ENCODE peak calls at places on chromosomes 13 and 19, in seven cellular contexts. G is breast epithelium, F is uterus, A is Peyer's patch, X is body of pancreas, V is transverse colon, O is adrenal gland. J is an unnamed sample.

GRCh38 chr19:10269333-10270179 is 1.4 kb upstream of the ICAM1 start:
- DNase-seq in G (peak), F (peak), A (peak), X (peak), V (peak), O (peak), J (peak)

GRCh38 chr19:53503126-53503525 is 34.8 kb upstream of the ZNF331 start:
- DNase-seq in G (no peak), F (no peak), A (no peak), X (no peak), V (no peak), O (no peak), J (no peak)

GRCh38 chr13:64810701-64811258 is 2419.4 kb downstream of the PCDH9 start:
- DNase-seq in G (no peak), F (no peak), A (no peak), X (no peak), V (no peak), O (no peak), J (no peak)

GRCh38 chr19:12777217-12778019 is 2.1 kb upstream of the HOOK2 start:
- DNase-seq in G (peak), F (peak), A (peak), X (peak), V (peak), O (peak), J (peak)

GRCh38 chr19:40688294-40688693 is 2.2 kb downstream of the NUMBL start:
- DNase-seq in G (no peak), F (no peak), A (no peak), X (no peak), V (no peak), O (no peak), J (no peak)

GRCh38 chr13:102758842-102759241 is 14.7 kb downstream of the TEX30 start:
- DNase-seq in G (no peak), F (no peak), A (no peak), X (no peak), V (no peak), O (no peak), J (no peak)

GRCh38 chr19:33260628-33261418 is 35.2 kb upstream of the SLC7A10 start:
- DNase-seq in G (no peak), F (no peak), A (no peak), X (peak), V (no peak), O (no peak), J (no peak)

GRCh38 chr19:11578342-11579142 is 1.1 kb upstream of the ACP5 start:
- DNase-seq in G (peak), F (peak), A (peak), X (peak), V (peak), O (no peak), J (no peak)

GRCh38 chr13:74586839-74587238 is 452.6 kb upstream of the KLF12 start:
- DNase-seq in G (no peak), F (no peak), A (no peak), X (no peak), V (no peak), O (no peak), J (no peak)

GRCh38 chr19:36950335-36951119 is 34.4 kb downstream of the ZNF568 start:
- DNase-seq in G (no peak), F (no peak), A (no peak), X (no peak), V (no peak), O (no peak), J (no peak)

GRCh38 chr13:59914556-59914955 is 249.2 kb downstream of the DIAPH3 start:
- DNase-seq in G (no peak), F (no peak), A (no peak), X (no peak), V (no peak), O (no peak), J (no peak)

GRCh38 chr13:20053891-20054290 is 95.4 kb downstream of the ZMYM2 start:
- DNase-seq in G (no peak), F (no peak), A (no peak), X (no peak), V (no peak), O (no peak), J (no peak)

GRCh38 chr19:14472202-14472961 is 2.8 kb downstream of the PTGER1 start:
- DNase-seq in G (no peak), F (peak), A (peak), X (peak), V (peak), O (peak), J (peak)

GRCh38 chr13:32153056-32153455 is 121.5 kb downstream of the FRY start:
- DNase-seq in G (no peak), F (no peak), A (no peak), X (no peak), V (no peak), O (no peak), J (no peak)

DNA sequence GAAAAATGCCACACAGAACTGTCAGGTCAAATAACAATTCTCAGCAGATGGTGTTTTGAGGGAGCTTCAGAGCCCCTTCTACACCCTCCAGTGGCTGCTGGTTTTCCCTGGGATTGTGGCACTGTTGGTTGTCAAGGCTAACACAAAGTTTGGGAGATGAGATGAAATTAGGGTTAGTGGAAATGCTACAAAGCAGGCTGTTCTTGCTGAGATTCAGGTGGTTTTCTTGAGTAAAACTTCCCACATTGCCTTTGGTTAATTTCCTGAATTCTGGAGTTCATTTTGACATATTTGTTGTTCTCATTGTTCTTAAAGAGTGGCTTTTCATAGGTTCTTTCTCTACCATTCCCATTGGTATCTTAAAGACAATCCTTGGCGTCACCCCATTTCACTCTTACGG is 22.1 kb downstream of the MED4 start:
- DNase-seq in G (no peak), F (no peak), A (no peak), X (no peak), V (no peak), O (no peak), J (no peak)
- TF ChIP-seq POLR2A in G (no peak), F (no peak), A (no peak), X (no peak), V (no peak), O (no peak), J (no peak)

GRCh38 chr19:56369886-56370676 is 23.3 kb downstream of the ZNF582 start:
- DNase-seq in G (no peak), F (no peak), A (no peak), X (no peak), V (no peak), O (no peak), J (no peak)

GRCh38 chr19:56372281-56372680 is 21.1 kb downstream of the ZNF582 start:
- DNase-seq in G (no peak), F (no peak), A (no peak), X (no peak), V (no peak), O (no peak), J (no peak)

DNA sequence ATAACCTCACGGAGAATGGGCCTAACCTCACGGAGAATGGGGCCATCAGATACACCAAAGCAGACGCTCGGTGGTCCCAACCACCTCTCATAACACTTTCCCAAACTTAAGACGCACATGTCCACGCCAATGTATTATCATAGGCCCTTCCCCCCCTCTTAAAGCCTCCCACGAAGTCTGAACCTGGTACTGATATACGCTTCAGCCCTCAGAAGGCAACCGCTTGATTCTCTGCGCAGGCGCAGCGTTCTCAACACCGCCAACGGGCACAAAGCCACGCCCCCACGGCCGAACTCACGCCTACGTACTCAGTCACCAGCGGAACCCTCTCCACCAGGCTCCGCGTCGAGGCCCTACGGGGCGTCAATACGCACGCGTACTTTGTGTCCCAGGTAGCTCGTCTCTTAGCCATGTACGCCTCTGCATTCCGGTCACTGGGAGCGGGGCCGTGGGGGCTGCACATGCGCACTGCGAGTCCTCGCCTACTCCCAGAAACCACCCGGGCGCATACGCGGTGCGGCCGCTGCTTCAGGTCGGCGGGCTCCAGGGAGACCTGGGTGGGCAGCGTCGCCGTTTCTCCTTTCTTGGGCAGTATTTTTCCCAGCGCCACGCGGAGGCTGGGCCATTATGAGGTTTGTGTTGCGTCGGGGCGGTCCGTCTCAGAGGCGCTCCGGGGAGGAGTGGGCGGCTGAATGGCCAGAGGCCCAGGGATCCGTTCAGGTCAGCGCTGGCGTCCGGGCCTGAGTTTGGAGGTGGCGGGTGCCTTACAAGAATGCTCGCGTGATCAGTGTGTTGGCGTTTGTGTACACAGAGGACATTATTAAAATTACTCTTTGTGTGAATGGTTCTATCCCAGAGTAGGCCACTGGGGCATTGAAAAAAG is 25.3 kb downstream of the ZNF582 start:
- DNase-seq in G (peak), F (peak), A (peak), X (peak), V (peak), O (peak), J (peak)
- TF ChIP-seq POLR2A in G (no peak), F (no peak), A (no peak), X (peak), V (peak), O (peak), J (peak)

DNA sequence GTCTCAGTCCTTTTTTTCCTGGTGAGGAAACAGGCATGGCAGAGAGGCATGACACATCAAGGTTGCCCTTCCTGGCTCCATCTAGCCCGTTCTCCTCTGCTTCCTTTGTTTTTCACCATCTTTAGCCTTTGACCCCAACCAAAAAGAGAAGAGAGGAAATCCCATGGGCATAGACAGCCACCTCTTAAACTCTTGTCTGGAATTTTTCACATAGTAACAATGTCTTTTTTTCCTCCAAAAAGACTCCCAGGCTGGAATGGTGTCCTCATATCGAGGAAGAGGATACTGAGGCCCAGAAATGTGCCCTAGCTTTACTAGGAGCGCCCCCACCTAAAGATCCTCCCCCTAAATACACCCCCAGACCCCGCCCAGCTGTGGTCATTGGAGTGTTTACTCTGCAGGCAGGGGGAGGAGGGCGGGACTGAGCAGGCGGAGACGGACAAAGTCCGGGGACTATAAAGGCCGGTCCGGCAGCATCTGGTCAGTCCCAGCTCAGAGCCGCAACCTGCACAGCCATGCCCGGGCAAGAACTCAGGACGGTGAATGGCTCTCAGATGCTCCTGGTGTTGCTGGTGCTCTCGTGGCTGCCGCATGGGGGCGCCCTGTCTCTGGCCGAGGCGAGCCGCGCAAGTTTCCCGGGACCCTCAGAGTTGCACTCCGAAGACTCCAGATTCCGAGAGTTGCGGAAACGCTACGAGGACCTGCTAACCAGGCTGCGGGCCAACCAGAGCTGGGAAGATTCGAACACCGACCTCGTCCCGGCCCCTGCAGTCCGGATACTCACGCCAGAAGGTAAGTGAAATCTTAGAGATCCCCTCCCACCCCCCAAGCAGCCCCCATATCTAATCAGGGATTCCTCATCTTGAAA is at the start of gene GDF15:
- DNase-seq in G (no peak), F (peak), A (peak), X (peak), V (peak), O (peak), J (peak)
- TF ChIP-seq POLR2A in G (peak), F (no peak), A (peak), X (peak), V (peak), O (no peak), J (peak)

DNA sequence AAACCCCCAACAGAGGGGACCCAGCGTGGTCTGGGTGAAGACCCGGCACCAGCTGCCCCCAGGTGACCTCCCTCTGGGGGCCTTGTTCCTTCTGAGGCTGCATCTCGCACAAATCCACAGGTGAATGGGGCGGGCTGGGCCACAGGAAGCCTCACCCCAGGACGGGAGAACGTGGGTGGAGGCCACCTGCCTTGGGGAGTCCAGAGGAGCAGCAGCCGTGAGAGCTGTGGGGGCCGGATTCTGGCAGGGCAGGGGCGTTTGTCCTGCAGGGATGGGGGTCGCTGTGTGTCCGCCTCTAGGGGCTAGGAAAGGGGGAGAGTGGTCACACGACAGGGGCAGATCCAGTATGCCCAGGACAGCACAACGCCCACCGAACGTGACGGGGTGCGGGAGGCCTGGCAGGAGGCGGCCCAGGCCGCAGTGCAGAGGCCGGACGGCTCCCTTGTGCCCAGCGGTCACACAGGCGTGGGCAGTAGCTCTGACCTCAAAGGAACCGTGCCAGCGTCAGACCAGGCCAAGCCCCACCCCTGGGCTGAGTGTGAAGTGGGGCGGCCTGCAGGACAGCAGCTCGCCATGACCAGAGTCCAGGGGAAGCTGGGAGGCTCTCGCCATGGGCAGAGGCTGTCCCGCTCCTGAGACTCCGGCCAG is 6.6 kb downstream of the POLR2E start:
- DNase-seq in G (no peak), F (no peak), A (no peak), X (peak), V (no peak), O (no peak), J (no peak)
- TF ChIP-seq POLR2A in G (no peak), F (no peak), A (no peak), X (no peak), V (no peak), O (no peak), J (peak)